ENCODE peak calls at places on chromosomes 6 and 20, in seven cellular contexts. One of them, this sample, is unnamed.

GRCh38 chr20:48799315-48800105 is 28.3 kb downstream of the PREX1 start:
- DNase-seq in M059J: no peak
- DNase-seq in Peyer's patch: no peak
- DNase-seq in SK-N-SH: peak
- DNase-seq in dorsolateral prefrontal cortex: no peak
- DNase-seq in posterior vena cava: peak
- DNase-seq in astrocyte: no peak
- DNase-seq in this sample: no peak

GRCh38 chr20:50320005-50320909 is 129.6 kb downstream of the CEBPB start:
- DNase-seq in M059J: no peak
- DNase-seq in Peyer's patch: no peak
- DNase-seq in SK-N-SH: peak
- DNase-seq in dorsolateral prefrontal cortex: no peak
- DNase-seq in posterior vena cava: no peak
- DNase-seq in astrocyte: no peak
- DNase-seq in this sample: no peak

GRCh38 chr6:6661684-6662083 is 73.2 kb downstream of the LY86 start:
- DNase-seq in M059J: no peak
- DNase-seq in Peyer's patch: no peak
- DNase-seq in SK-N-SH: peak
- DNase-seq in dorsolateral prefrontal cortex: no peak
- DNase-seq in posterior vena cava: peak
- DNase-seq in astrocyte: peak
- DNase-seq in this sample: no peak

GRCh38 chr6:133245033-133245903 is 4.1 kb downstream of the EYA4 start:
- DNase-seq in M059J: peak
- DNase-seq in Peyer's patch: no peak
- DNase-seq in SK-N-SH: no peak
- DNase-seq in dorsolateral prefrontal cortex: no peak
- DNase-seq in posterior vena cava: no peak
- DNase-seq in astrocyte: no peak
- DNase-seq in this sample: no peak

GRCh38 chr6:45297302-45297701 is 30.8 kb upstream of the RUNX2 start:
- DNase-seq in M059J: no peak
- DNase-seq in Peyer's patch: no peak
- DNase-seq in SK-N-SH: no peak
- DNase-seq in dorsolateral prefrontal cortex: no peak
- DNase-seq in posterior vena cava: no peak
- DNase-seq in astrocyte: no peak
- DNase-seq in this sample: no peak

GRCh38 chr6:21026576-21027273 is 492.5 kb downstream of the CDKAL1 start:
- DNase-seq in M059J: peak
- DNase-seq in Peyer's patch: no peak
- DNase-seq in SK-N-SH: no peak
- DNase-seq in dorsolateral prefrontal cortex: no peak
- DNase-seq in posterior vena cava: no peak
- DNase-seq in astrocyte: peak
- DNase-seq in this sample: no peak

GRCh38 chr6:57064809-57065208 is 18.3 kb downstream of the KIAA1586 start:
- DNase-seq in M059J: no peak
- DNase-seq in Peyer's patch: no peak
- DNase-seq in SK-N-SH: no peak
- DNase-seq in dorsolateral prefrontal cortex: no peak
- DNase-seq in posterior vena cava: no peak
- DNase-seq in astrocyte: peak
- DNase-seq in this sample: no peak

GRCh38 chr6:25088513-25088912 is 152.8 kb upstream of the RIPOR2 start:
- DNase-seq in M059J: peak
- DNase-seq in Peyer's patch: no peak
- DNase-seq in SK-N-SH: no peak
- DNase-seq in dorsolateral prefrontal cortex: no peak
- DNase-seq in posterior vena cava: no peak
- DNase-seq in astrocyte: peak
- DNase-seq in this sample: no peak

GRCh38 chr6:139931746-139932145 is 557.3 kb upstream of the CITED2 start:
- DNase-seq in M059J: no peak
- DNase-seq in Peyer's patch: no peak
- DNase-seq in SK-N-SH: no peak
- DNase-seq in dorsolateral prefrontal cortex: no peak
- DNase-seq in posterior vena cava: no peak
- DNase-seq in astrocyte: no peak
- DNase-seq in this sample: no peak

GRCh38 chr20:23365390-23366165 is 3.6 kb downstream of the GZF1 start:
- DNase-seq in M059J: no peak
- DNase-seq in Peyer's patch: no peak
- DNase-seq in SK-N-SH: peak
- DNase-seq in dorsolateral prefrontal cortex: no peak
- DNase-seq in posterior vena cava: no peak
- DNase-seq in astrocyte: no peak
- DNase-seq in this sample: no peak

This sample was measured in NCI-H526 treated with DMSO at 0.1 percent for 48 hours.